ENCODE peak calls at places on chromosomes 6 and 20, in seven cellular contexts. M is BE2C, R is astrocyte of the cerebellum, Y is choroid plexus epithelial cell, Q is Peyer's patch, S is mesothelial cell of epicardium, U is tibial nerve. I is an unnamed sample.

GRCh38 chr20:35632539-35633115 is 17.0 kb downstream of the SPAG4 start:
- DNase-seq in M (no peak), R (no peak), Y (no peak), Q (no peak), S (no peak), U (no peak), I (peak)

GRCh38 chr6:148776321-148776966 is 29.6 kb downstream of the UST start:
- DNase-seq in M (no peak), R (peak), Y (peak), Q (no peak), S (no peak), U (no peak), I (no peak)

GRCh38 chr20:41249371-41249770 is 68.2 kb downstream of the ZHX3 start:
- DNase-seq in M (no peak), R (peak), Y (peak), Q (peak), S (no peak), U (peak), I (no peak)

GRCh38 chr6:159691963-159692287 is 1.1 kb downstream of the SOD2 start:
- DNase-seq in M (peak), R (no peak), Y (no peak), Q (no peak), S (no peak), U (no peak), I (no peak)

GRCh38 chr6:170019259-170020040 is 268.0 kb downstream of the ERMARD start:
- DNase-seq in M (no peak), R (no peak), Y (no peak), Q (no peak), S (no peak), U (no peak), I (no peak)

GRCh38 chr6:158027590-158028285 is 46.1 kb downstream of the SYNJ2 start:
- DNase-seq in M (no peak), R (no peak), Y (no peak), Q (no peak), S (no peak), U (no peak), I (no peak)

GRCh38 chr6:73669005-73669404 is 15.2 kb upstream of the SLC17A5 start:
- DNase-seq in M (no peak), R (no peak), Y (no peak), Q (no peak), S (no peak), U (no peak), I (no peak)

GRCh38 chr6:150720774-150721233 is 121.1 kb downstream of the PLEKHG1 start:
- DNase-seq in M (no peak), R (peak), Y (peak), Q (peak), S (no peak), U (no peak), I (no peak)

GRCh38 chr6:33199687-33200233 is 705 bp downstream of the RXRB start:
- DNase-seq in M (no peak), R (no peak), Y (peak), Q (peak), S (no peak), U (no peak), I (no peak)

GRCh38 chr20:2865630-2866029 is 7.7 kb upstream of the PTPRA start:
- DNase-seq in M (no peak), R (no peak), Y (peak), Q (no peak), S (no peak), U (no peak), I (no peak)

GRCh38 chr20:32681175-32682084 is 7.7 kb upstream of the C20orf203 start:
- DNase-seq in M (peak), R (no peak), Y (peak), Q (no peak), S (no peak), U (no peak), I (no peak)

GRCh38 chr6:72622094-72622540 is 253 bp downstream of the KCNQ5 start:
- DNase-seq in M (peak), R (no peak), Y (peak), Q (peak), S (peak), U (no peak), I (peak)

GRCh38 chr6:148443798-148444560 is 101.3 kb downstream of the SASH1 start:
- DNase-seq in M (no peak), R (no peak), Y (no peak), Q (no peak), S (no peak), U (no peak), I (no peak)

GRCh38 chr20:20690676-20691476 is 21.6 kb downstream of the RALGAPA2 start:
- DNase-seq in M (no peak), R (no peak), Y (no peak), Q (no peak), S (no peak), U (peak), I (no peak)

GRCh38 chr6:43916924-43917877 is 147.2 kb downstream of the VEGFA start:
- DNase-seq in M (peak), R (no peak), Y (peak), Q (peak), S (no peak), U (peak), I (no peak)

GRCh38 chr6:112522600-112522999 is 175.5 kb downstream of the RFPL4B start:
- DNase-seq in M (no peak), R (no peak), Y (no peak), Q (no peak), S (no peak), U (no peak), I (no peak)

GRCh38 chr6:112524071-112524470 is 176.9 kb downstream of the RFPL4B start:
- DNase-seq in M (no peak), R (no peak), Y (no peak), Q (no peak), S (no peak), U (no peak), I (no peak)

GRCh38 chr6:112526594-112526993 is 179.5 kb downstream of the RFPL4B start:
- DNase-seq in M (no peak), R (no peak), Y (no peak), Q (no peak), S (no peak), U (no peak), I (no peak)

GRCh38 chr6:112525749-112526148 is 178.6 kb downstream of the RFPL4B start:
- DNase-seq in M (no peak), R (no peak), Y (no peak), Q (no peak), S (no peak), U (no peak), I (no peak)
- TF ChIP-seq CTCF in M (no peak), R (no peak), Y (no peak), Q (no peak), S (no peak), U (no peak), I (no peak)

DNA sequence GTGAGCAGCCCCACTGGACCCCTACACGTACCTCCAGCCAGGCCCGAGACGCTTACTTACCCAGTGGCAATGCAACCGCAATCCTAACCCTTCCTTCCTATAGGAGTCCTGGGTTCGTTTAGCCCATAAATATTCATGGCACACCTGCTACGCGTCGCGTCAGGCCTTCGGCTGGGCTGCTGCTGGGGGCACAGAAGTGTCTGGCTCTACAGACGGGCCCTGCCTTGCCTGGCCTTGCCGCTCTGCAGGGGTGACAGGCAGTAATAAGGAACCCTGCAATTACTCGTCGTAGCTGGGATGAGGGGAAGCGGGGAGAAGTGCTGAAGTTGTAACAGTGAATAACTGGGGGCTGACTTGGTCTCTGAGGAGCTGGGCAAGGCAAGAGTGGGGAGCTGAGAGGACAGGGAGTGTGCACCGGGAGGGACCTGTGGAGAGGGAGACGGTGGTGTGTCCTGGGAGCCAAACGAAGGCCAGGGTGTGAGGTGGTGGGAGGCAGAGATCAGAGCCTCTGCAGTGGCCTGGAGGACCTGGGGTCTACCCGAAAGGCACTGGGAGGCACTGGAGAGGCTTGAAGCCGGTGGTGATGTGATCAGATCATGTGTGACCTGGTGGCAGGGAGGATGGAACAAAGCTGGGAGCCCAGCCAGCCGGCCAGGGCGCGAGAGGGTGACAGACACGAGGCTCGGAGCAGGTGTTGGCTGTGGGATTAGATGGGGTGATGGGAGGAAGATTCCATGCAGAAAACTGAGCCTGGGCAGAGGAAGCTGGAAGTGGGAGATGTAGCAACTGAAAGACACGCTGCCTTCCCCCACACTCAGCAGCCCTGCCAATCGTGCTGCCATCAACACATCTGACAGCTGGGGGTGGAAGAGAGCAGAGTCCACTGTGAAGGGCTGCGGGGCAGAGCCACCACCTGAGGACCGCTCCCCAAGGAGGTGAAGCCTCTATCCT is 36.4 kb downstream of the PSMG4 start:
- DNase-seq in M (peak), R (no peak), Y (no peak), Q (no peak), S (no peak), U (no peak), I (no peak)
- TF ChIP-seq CTCF in M (peak), R (peak), Y (peak), Q (no peak), S (no peak), U (no peak), I (peak)

DNA sequence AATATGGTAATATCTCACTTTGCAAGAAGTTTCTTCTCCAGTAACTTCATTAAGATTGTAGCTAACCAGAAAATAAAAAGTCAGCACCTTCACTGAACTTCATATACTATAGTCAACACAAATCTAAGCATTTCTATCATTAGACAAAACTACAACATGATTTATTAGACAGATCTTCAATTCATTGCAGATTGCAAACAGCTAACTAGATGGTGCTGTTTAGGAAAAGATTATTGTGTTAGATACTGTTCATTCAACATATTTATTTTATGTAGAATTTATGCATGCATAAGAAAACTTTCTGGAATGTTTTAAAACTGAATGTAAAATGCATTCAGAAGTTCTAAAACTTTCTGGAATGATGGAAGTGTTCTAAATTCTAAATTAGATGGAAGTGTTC is 442.1 kb downstream of the HTR1B start:
- DNase-seq in M (no peak), R (no peak), Y (peak), Q (no peak), S (no peak), U (no peak), I (no peak)
- TF ChIP-seq CTCF in M (no peak), R (no peak), Y (no peak), Q (no peak), S (no peak), U (no peak), I (peak)

GRCh38 chr20:42949865-42950264 is 239.8 kb downstream of the PTPRT start:
- DNase-seq in M (no peak), R (no peak), Y (no peak), Q (no peak), S (no peak), U (no peak), I (no peak)
- TF ChIP-seq CTCF in M (no peak), R (no peak), Y (no peak), Q (no peak), S (no peak), U (no peak), I (no peak)

GRCh38 chr20:17655865-17656489 is 26.1 kb downstream of the RRBP1 start:
- DNase-seq in M (no peak), R (no peak), Y (peak), Q (no peak), S (no peak), U (no peak), I (no peak)

GRCh38 chr20:17653835-17654648 is 28.0 kb downstream of the RRBP1 start:
- DNase-seq in M (no peak), R (no peak), Y (no peak), Q (no peak), S (no peak), U (no peak), I (no peak)

GRCh38 chr20:17657079-17657825 is 24.8 kb downstream of the RRBP1 start:
- DNase-seq in M (no peak), R (no peak), Y (no peak), Q (no peak), S (no peak), U (no peak), I (no peak)

GRCh38 chr20:17654649-17655285 is 27.3 kb downstream of the RRBP1 start:
- DNase-seq in M (peak), R (no peak), Y (peak), Q (peak), S (no peak), U (peak), I (no peak)

DNA sequence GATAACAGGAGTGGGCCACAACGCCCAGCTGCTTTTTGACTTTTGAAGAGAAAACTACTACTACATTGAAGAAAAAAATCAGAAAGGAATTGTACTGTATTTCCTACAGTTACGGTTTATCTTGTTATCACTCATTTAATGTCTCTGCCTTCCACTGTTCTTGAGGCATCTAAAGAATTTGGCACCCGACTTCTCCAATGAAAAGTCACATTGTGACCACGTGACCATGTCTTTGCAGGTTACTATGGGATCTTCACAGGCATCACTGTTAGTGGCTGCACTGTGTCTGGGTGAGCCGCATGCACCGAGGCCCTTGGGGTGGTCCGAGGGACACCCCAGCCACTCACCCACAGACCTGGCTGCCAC is 26.8 kb downstream of the RRBP1 start:
- DNase-seq in M (no peak), R (no peak), Y (peak), Q (no peak), S (no peak), U (no peak), I (no peak)
- TF ChIP-seq CTCF in M (no peak), R (no peak), Y (no peak), Q (no peak), S (peak), U (no peak), I (peak)

I was measured in osteocyte.